ENCODE peak calls at places on chromosomes 11 and 22, in eight cellular contexts. K, A, Z, P, V, N, E and B are unnamed samples.

GRCh38 chr11:65781152-65781961 is 581 bp upstream of the AP5B1 start:
- DNase-seq in K (no peak), A (no peak), Z (no peak), P (peak; percentile 18), V (peak; percentile 42), N (no peak), E (no peak), B (no peak)

GRCh38 chr22:37308385-37309200 is 26.3 kb downstream of the CYTH4 start:
- DNase-seq in K (no peak), A (no peak), Z (no peak), P (no peak), V (no peak), N (no peak), E (no peak), B (no peak)

GRCh38 chr11:88354909-88355308 is 17.4 kb upstream of the CTSC start:
- DNase-seq in K (no peak), A (no peak), Z (no peak), P (no peak), V (no peak), N (no peak), E (no peak), B (no peak)

GRCh38 chr11:17331669-17332068 is 19.9 kb upstream of the NCR3LG1 start:
- DNase-seq in K (no peak), A (no peak), Z (no peak), P (no peak), V (no peak), N (no peak), E (no peak), B (no peak)

GRCh38 chr11:88301478-88302140 is 35.9 kb downstream of the CTSC start:
- DNase-seq in K (no peak), A (no peak), Z (no peak), P (peak; percentile 40), V (no peak), N (no peak), E (no peak), B (no peak)

GRCh38 chr11:69634069-69634468 is 6.9 kb upstream of the CCND1 start:
- DNase-seq in K (no peak), A (no peak), Z (no peak), P (no peak), V (no peak), N (no peak), E (no peak), B (no peak)

GRCh38 chr22:23677701-23677995 is 13.2 kb upstream of the RGL4 start:
- DNase-seq in K (no peak), A (peak; percentile 6), Z (no peak), P (no peak), V (no peak), N (no peak), E (no peak), B (no peak)

GRCh38 chr22:19974233-19974861 is 32.7 kb upstream of the TXNRD2 start:
- DNase-seq in K (peak; percentile 61), A (peak; percentile 76), Z (peak; percentile 96), P (peak; percentile 48), V (peak; percentile 68), N (peak; percentile 79), E (no peak), B (peak; percentile 82)

GRCh38 chr11:5367461-5368074 is 16.0 kb upstream of the OR51M1 start:
- DNase-seq in K (no peak), A (no peak), Z (no peak), P (peak; percentile 79), V (no peak), N (no peak), E (no peak), B (no peak)

GRCh38 chr11:57638811-57639320 is 10.8 kb downstream of the YPEL4 start:
- DNase-seq in K (no peak), A (no peak), Z (no peak), P (no peak), V (no peak), N (peak; percentile 49), E (no peak), B (no peak)

GRCh38 chr22:37967637-37968451 is 14.3 kb downstream of the POLR2F start:
- DNase-seq in K (no peak), A (no peak), Z (no peak), P (no peak), V (no peak), N (no peak), E (no peak), B (no peak)

GRCh38 chr11:3091846-3092602 is 34.8 kb upstream of the CARS1 start:
- DNase-seq in K (peak; percentile 61), A (peak; percentile 47), Z (peak; percentile 54), P (peak; percentile 58), V (peak; percentile 59), N (peak; percentile 91), E (peak; percentile 67), B (no peak)

GRCh38 chr11:92978226-92979111 is 9.0 kb downstream of the MTNR1B start:
- DNase-seq in K (no peak), A (no peak), Z (peak; percentile 97), P (peak; percentile 24), V (no peak), N (peak; percentile 24), E (no peak), B (peak; percentile 100)

GRCh38 chr22:27273386-27273785 is 528.2 kb downstream of the MN1 start:
- DNase-seq in K (no peak), A (no peak), Z (no peak), P (no peak), V (peak; percentile 28), N (peak; percentile 24), E (no peak), B (no peak)

GRCh38 chr11:66232769-66233168 is 35.7 kb upstream of the RAB1B start:
- DNase-seq in K (no peak), A (no peak), Z (no peak), P (no peak), V (no peak), N (no peak), E (no peak), B (no peak)

GRCh38 chr11:94722735-94723134 is 45.4 kb upstream of the AMOTL1 start:
- DNase-seq in K (no peak), A (no peak), Z (no peak), P (no peak), V (no peak), N (no peak), E (no peak), B (no peak)

GRCh38 chr11:10323793-10324170 is 18.9 kb downstream of the ADM start:
- DNase-seq in K (no peak), A (no peak), Z (no peak), P (no peak), V (no peak), N (no peak), E (no peak), B (no peak)

GRCh38 chr22:47169801-47170140 is 407.3 kb downstream of the TBC1D22A start:
- DNase-seq in K (no peak), A (no peak), Z (no peak), P (no peak), V (no peak), N (no peak), E (peak; percentile 13), B (no peak)

GRCh38 chr11:76824980-76825725 is 35.6 kb upstream of the ACER3 start:
- DNase-seq in K (no peak), A (no peak), Z (no peak), P (peak; percentile 63), V (no peak), N (no peak), E (no peak), B (peak; percentile 19)

GRCh38 chr22:38260760-38261477 is 11.9 kb downstream of the TMEM184B start:
- DNase-seq in K (no peak), A (no peak), Z (no peak), P (no peak), V (no peak), N (no peak), E (no peak), B (no peak)

GRCh38 chr11:8315463-8315862 is 51.8 kb upstream of the LMO1 start:
- DNase-seq in K (no peak), A (no peak), Z (peak; percentile 78), P (no peak), V (no peak), N (no peak), E (no peak), B (no peak)

GRCh38 chr11:69450064-69450856 is 31.2 kb upstream of the LINC01488 start:
- DNase-seq in K (no peak), A (no peak), Z (no peak), P (no peak), V (no peak), N (no peak), E (peak; percentile 73), B (no peak)

GRCh38 chr11:114441921-114442320 is 2.7 kb downstream of the REXO2 start:
- DNase-seq in K (no peak), A (no peak), Z (peak; percentile 53), P (no peak), V (no peak), N (no peak), E (no peak), B (no peak)